ENCODE peak calls at places on chromosomes 12 and 14, in nine cellular contexts. W is kidney tubule cell; T is MG63; U is nephron progenitor cell; A is activated naive CD4-positive, alpha-beta T cell; D is uterus; X is EH; E is GM19239; H is fibroblast of mammary gland. I is an unnamed sample.

GRCh38 chr14:83257466-83258439 is 1724.1 kb upstream of the SEL1L start:
- DNase-seq in U (no peak), D (no peak), A (no peak), W (no peak), H (no peak), T (no peak), E (no peak), X (no peak), I (no peak)

GRCh38 chr14:64878775-64879634 is 702 bp downstream of the SPTB start:
- DNase-seq in T (no peak), A (no peak), U (peak), E (no peak), X (no peak), D (no peak), H (no peak), W (no peak), I (no peak)

GRCh38 chr12:32399373-32400113 is at the start of gene FGD4:
- DNase-seq in X (peak), U (peak), W (peak), E (peak), A (peak), T (peak), D (peak), H (peak), I (no peak)

GRCh38 chr14:22923746-22924145 is 4.8 kb upstream of the RBM23 start:
- DNase-seq in D (no peak), A (no peak), W (no peak), E (no peak), U (no peak), T (no peak), X (no peak), H (no peak), I (no peak)

GRCh38 chr14:101001311-101002069 is 98.0 kb upstream of the RTL1 start:
- DNase-seq in E (no peak), X (peak), T (peak), D (no peak), H (peak), A (no peak), W (peak), U (no peak), I (no peak)

GRCh38 chr12:98998697-98999299 is 353.7 kb downstream of the APAF1 start:
- DNase-seq in W (peak), A (no peak), H (peak), U (peak), T (no peak), E (peak), D (no peak), X (peak), I (no peak)

GRCh38 chr12:25648460-25648859 is 95.4 kb upstream of the LMNTD1 start:
- DNase-seq in H (peak), T (peak), A (no peak), W (peak), E (no peak), X (peak), U (peak), D (no peak), I (no peak)

GRCh38 chr14:69430306-69430939 is 31.9 kb downstream of the SLC39A9 start:
- DNase-seq in W (no peak), H (no peak), A (no peak), D (no peak), T (no peak), U (no peak), X (no peak), E (no peak), I (no peak)

GRCh38 chr14:75711796-75712211 is 50.8 kb downstream of the TTLL5 start:
- DNase-seq in E (no peak), H (peak), U (no peak), T (peak), D (peak), X (peak), W (peak), A (no peak), I (no peak)

GRCh38 chr14:69880051-69880487 is 853 bp downstream of the SMOC1 start:
- DNase-seq in D (no peak), E (no peak), A (no peak), X (no peak), W (no peak), U (peak), H (peak), T (peak), I (peak)